ENCODE peak calls at places on chromosome 11, in nine cellular contexts. One of them, this sample, is unnamed. For H3K36me3, the result is how much of the 10 kb centered on the place peaks cover.

GRCh38 chr11:57321388-57321995 is 3.3 kb downstream of the TNKS1BP1 start:
- DNase-seq in HepG2: no peak
- DNase-seq in mesenchymal stem cell: no peak
- DNase-seq in neuronal stem cell: no peak
- DNase-seq in K562: no peak
- DNase-seq in HCT116: no peak
- DNase-seq in IMR-90: no peak
- DNase-seq in PC-9: peak
- DNase-seq in SK-N-SH: no peak
- DNase-seq in this sample: no peak

GRCh38 chr11:67031791-67032561 is 9.0 kb downstream of the SYT12 start:
- DNase-seq in mesenchymal stem cell: peak
- DNase-seq in SK-N-SH: no peak
- DNase-seq in IMR-90: peak
- DNase-seq in HCT116: no peak
- DNase-seq in PC-9: peak
- DNase-seq in neuronal stem cell: no peak
- DNase-seq in K562: no peak
- DNase-seq in HepG2: no peak
- DNase-seq in this sample: no peak

GRCh38 chr11:30091728-30092127 is 74.9 kb upstream of the KCNA4 start:
- DNase-seq in SK-N-SH: no peak
- DNase-seq in K562: no peak
- DNase-seq in PC-9: no peak
- DNase-seq in mesenchymal stem cell: no peak
- DNase-seq in HepG2: no peak
- DNase-seq in neuronal stem cell: no peak
- DNase-seq in IMR-90: no peak
- DNase-seq in HCT116: no peak
- DNase-seq in this sample: no peak

GRCh38 chr11:85137597-85137996 is 489.5 kb downstream of the DLG2 start:
- DNase-seq in IMR-90: no peak
- DNase-seq in neuronal stem cell: no peak
- DNase-seq in SK-N-SH: no peak
- DNase-seq in mesenchymal stem cell: no peak
- DNase-seq in HepG2: no peak
- DNase-seq in PC-9: no peak
- DNase-seq in HCT116: no peak
- DNase-seq in K562: no peak
- DNase-seq in this sample: no peak

GRCh38 chr11:109986488-109986887 is 106.7 kb upstream of the ZC3H12C start:
- DNase-seq in HCT116: no peak
- DNase-seq in PC-9: no peak
- DNase-seq in mesenchymal stem cell: no peak
- DNase-seq in neuronal stem cell: no peak
- DNase-seq in HepG2: no peak
- DNase-seq in SK-N-SH: no peak
- DNase-seq in K562: no peak
- DNase-seq in IMR-90: no peak
- DNase-seq in this sample: no peak

GRCh38 chr11:130452941-130453340 is 4.5 kb downstream of the ADAMTS15 start:
- DNase-seq in mesenchymal stem cell: no peak
- DNase-seq in PC-9: no peak
- DNase-seq in neuronal stem cell: no peak
- DNase-seq in HCT116: no peak
- DNase-seq in IMR-90: no peak
- DNase-seq in HepG2: no peak
- DNase-seq in SK-N-SH: no peak
- DNase-seq in K562: no peak
- DNase-seq in this sample: peak

GRCh38 chr11:102347526-102348331 is 715 bp downstream of the BIRC2 start:
- DNase-seq in HepG2: peak
- DNase-seq in IMR-90: peak
- DNase-seq in SK-N-SH: peak
- DNase-seq in neuronal stem cell: peak
- DNase-seq in mesenchymal stem cell: peak
- DNase-seq in HCT116: no peak
- DNase-seq in PC-9: peak
- DNase-seq in K562: peak
- DNase-seq in this sample: peak

GRCh38 chr11:10087186-10087585 is 206.8 kb downstream of the SBF2 start:
- DNase-seq in IMR-90: no peak
- DNase-seq in PC-9: no peak
- DNase-seq in mesenchymal stem cell: peak
- DNase-seq in SK-N-SH: no peak
- DNase-seq in HCT116: no peak
- DNase-seq in K562: no peak
- DNase-seq in neuronal stem cell: no peak
- DNase-seq in HepG2: no peak
- DNase-seq in this sample: no peak

GRCh38 chr11:19918302-19919049 is 205.8 kb downstream of the NAV2 start:
- DNase-seq in mesenchymal stem cell: no peak
- DNase-seq in K562: no peak
- DNase-seq in HepG2: no peak
- DNase-seq in IMR-90: no peak
- DNase-seq in PC-9: no peak
- DNase-seq in neuronal stem cell: no peak
- DNase-seq in HCT116: no peak
- DNase-seq in SK-N-SH: no peak
- DNase-seq in this sample: no peak

GRCh38 chr11:67320691-67321090 is 17.4 kb downstream of the SSH3 start:
- DNase-seq in K562: no peak
- DNase-seq in HepG2: no peak
- DNase-seq in neuronal stem cell: no peak
- DNase-seq in IMR-90: no peak
- DNase-seq in mesenchymal stem cell: no peak
- DNase-seq in PC-9: no peak
- DNase-seq in SK-N-SH: no peak
- DNase-seq in HCT116: no peak
- DNase-seq in this sample: no peak

GRCh38 chr11:81644239-81644840 is 1089.3 kb downstream of the FAM181B start:
- DNase-seq in HepG2: peak
- DNase-seq in mesenchymal stem cell: peak
- DNase-seq in PC-9: peak
- DNase-seq in HCT116: peak
- DNase-seq in SK-N-SH: peak
- DNase-seq in neuronal stem cell: peak
- DNase-seq in IMR-90: peak
- DNase-seq in K562: peak
- DNase-seq in this sample: peak

GRCh38 chr11:74004694-74005615 is 3.9 kb downstream of the UCP3 start:
- DNase-seq in neuronal stem cell: no peak
- DNase-seq in PC-9: no peak
- DNase-seq in SK-N-SH: no peak
- DNase-seq in mesenchymal stem cell: no peak
- DNase-seq in IMR-90: no peak
- DNase-seq in K562: peak
- DNase-seq in HepG2: no peak
- DNase-seq in HCT116: no peak
- DNase-seq in this sample: no peak

DNA sequence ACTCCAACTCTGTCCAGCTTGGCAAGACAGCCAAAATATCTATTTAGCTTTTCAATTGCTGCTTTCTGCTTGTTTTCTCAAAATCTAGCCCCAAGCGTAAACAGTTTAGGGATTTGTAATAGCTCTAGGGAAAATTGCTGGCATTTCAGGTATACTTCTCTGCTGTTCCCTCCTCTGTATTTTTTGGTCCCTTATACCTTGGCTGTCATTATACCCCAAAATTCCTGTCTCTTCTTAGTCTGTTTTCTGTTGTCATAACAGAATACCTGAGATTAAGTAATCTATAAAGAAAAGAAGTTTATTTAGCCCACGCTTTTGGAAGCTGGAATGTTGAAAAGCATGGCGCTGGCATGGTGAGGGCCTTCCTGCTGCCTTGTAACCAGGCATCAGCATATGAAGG is 23.5 kb downstream of the MCAM start:
- DNase-seq in K562: no peak
- DNase-seq in mesenchymal stem cell: no peak
- DNase-seq in HCT116: no peak
- DNase-seq in HepG2: no peak
- DNase-seq in IMR-90: no peak
- DNase-seq in SK-N-SH: no peak
- DNase-seq in PC-9: no peak
- DNase-seq in neuronal stem cell: no peak
- DNase-seq in this sample: no peak
- H3K36me3 ChIP-seq in K562: under half
- H3K36me3 ChIP-seq in mesenchymal stem cell: half or more
- H3K36me3 ChIP-seq in HCT116: under half
- H3K36me3 ChIP-seq in HepG2: under half
- H3K36me3 ChIP-seq in IMR-90: under half
- H3K36me3 ChIP-seq in SK-N-SH: under half
- H3K36me3 ChIP-seq in PC-9: under half
- H3K36me3 ChIP-seq in neuronal stem cell: under half
- H3K36me3 ChIP-seq in this sample: under half

GRCh38 chr11:28625532-28625931 is 517.3 kb downstream of the METTL15 start:
- DNase-seq in neuronal stem cell: no peak
- DNase-seq in HCT116: no peak
- DNase-seq in IMR-90: no peak
- DNase-seq in mesenchymal stem cell: no peak
- DNase-seq in SK-N-SH: no peak
- DNase-seq in HepG2: no peak
- DNase-seq in PC-9: no peak
- DNase-seq in K562: no peak
- DNase-seq in this sample: no peak

GRCh38 chr11:28627690-28628255 is 519.6 kb downstream of the METTL15 start:
- DNase-seq in PC-9: no peak
- DNase-seq in mesenchymal stem cell: no peak
- DNase-seq in SK-N-SH: no peak
- DNase-seq in HCT116: no peak
- DNase-seq in neuronal stem cell: peak
- DNase-seq in HepG2: no peak
- DNase-seq in IMR-90: no peak
- DNase-seq in K562: no peak
- DNase-seq in this sample: peak

GRCh38 chr11:28632338-28632737 is 524.1 kb downstream of the METTL15 start:
- DNase-seq in HCT116: no peak
- DNase-seq in K562: no peak
- DNase-seq in IMR-90: peak
- DNase-seq in SK-N-SH: no peak
- DNase-seq in mesenchymal stem cell: no peak
- DNase-seq in neuronal stem cell: no peak
- DNase-seq in PC-9: no peak
- DNase-seq in HepG2: no peak
- DNase-seq in this sample: no peak

GRCh38 chr11:28628412-28628811 is 520.2 kb downstream of the METTL15 start:
- DNase-seq in SK-N-SH: no peak
- DNase-seq in IMR-90: no peak
- DNase-seq in mesenchymal stem cell: no peak
- DNase-seq in neuronal stem cell: peak
- DNase-seq in K562: no peak
- DNase-seq in HepG2: no peak
- DNase-seq in HCT116: no peak
- DNase-seq in PC-9: no peak
- DNase-seq in this sample: no peak

DNA sequence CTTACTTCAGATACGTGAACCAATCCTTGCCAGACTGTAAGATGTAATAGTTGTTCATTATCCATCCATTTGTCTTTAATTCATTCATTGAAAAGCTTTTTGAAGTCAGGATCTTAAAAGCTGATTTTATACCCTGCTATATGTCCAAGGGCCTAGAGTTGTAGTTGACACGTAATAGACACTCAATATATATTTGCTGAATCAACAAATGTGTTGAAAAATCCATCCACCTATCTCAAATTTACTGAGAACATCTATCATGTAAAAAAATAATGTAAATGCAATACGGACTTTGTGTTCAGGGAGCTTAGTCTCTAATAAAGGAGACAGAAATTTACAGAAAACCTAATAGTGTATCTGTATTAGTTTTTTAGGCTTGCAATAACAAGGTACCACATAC is 521.0 kb downstream of the METTL15 start:
- DNase-seq in neuronal stem cell: no peak
- DNase-seq in HCT116: no peak
- DNase-seq in SK-N-SH: no peak
- DNase-seq in IMR-90: no peak
- DNase-seq in K562: no peak
- DNase-seq in PC-9: no peak
- DNase-seq in mesenchymal stem cell: no peak
- DNase-seq in HepG2: no peak
- DNase-seq in this sample: no peak
- H3K4me2 ChIP-seq in neuronal stem cell: no peak
- H3K4me2 ChIP-seq in HCT116: no peak
- H3K4me2 ChIP-seq in SK-N-SH: no peak
- H3K4me2 ChIP-seq in IMR-90: no peak
- H3K4me2 ChIP-seq in K562: no peak
- H3K4me2 ChIP-seq in PC-9: no peak
- H3K4me2 ChIP-seq in mesenchymal stem cell: no peak
- H3K4me2 ChIP-seq in HepG2: no peak
- H3K4me2 ChIP-seq in this sample: no peak

GRCh38 chr11:72701466-72701865 is 27.2 kb upstream of the PDE2A start:
- DNase-seq in HepG2: no peak
- DNase-seq in mesenchymal stem cell: no peak
- DNase-seq in K562: no peak
- DNase-seq in SK-N-SH: no peak
- DNase-seq in HCT116: no peak
- DNase-seq in neuronal stem cell: no peak
- DNase-seq in PC-9: no peak
- DNase-seq in IMR-90: no peak
- DNase-seq in this sample: no peak

GRCh38 chr11:72696866-72697428 is 22.7 kb upstream of the PDE2A start:
- DNase-seq in mesenchymal stem cell: no peak
- DNase-seq in HepG2: no peak
- DNase-seq in neuronal stem cell: no peak
- DNase-seq in SK-N-SH: no peak
- DNase-seq in K562: peak
- DNase-seq in IMR-90: no peak
- DNase-seq in PC-9: no peak
- DNase-seq in HCT116: no peak
- DNase-seq in this sample: peak

GRCh38 chr11:72700026-72700610 is 25.9 kb upstream of the PDE2A start:
- DNase-seq in K562: no peak
- DNase-seq in HepG2: no peak
- DNase-seq in SK-N-SH: no peak
- DNase-seq in IMR-90: peak
- DNase-seq in HCT116: no peak
- DNase-seq in neuronal stem cell: no peak
- DNase-seq in PC-9: no peak
- DNase-seq in mesenchymal stem cell: peak
- DNase-seq in this sample: peak

GRCh38 chr11:72695354-72695753 is 21.1 kb upstream of the PDE2A start:
- DNase-seq in HCT116: no peak
- DNase-seq in mesenchymal stem cell: no peak
- DNase-seq in HepG2: no peak
- DNase-seq in K562: no peak
- DNase-seq in SK-N-SH: no peak
- DNase-seq in PC-9: no peak
- DNase-seq in IMR-90: no peak
- DNase-seq in neuronal stem cell: no peak
- DNase-seq in this sample: no peak

GRCh38 chr11:72697814-72698213 is 23.6 kb upstream of the PDE2A start:
- DNase-seq in PC-9: no peak
- DNase-seq in SK-N-SH: no peak
- DNase-seq in IMR-90: no peak
- DNase-seq in neuronal stem cell: no peak
- DNase-seq in HepG2: no peak
- DNase-seq in HCT116: no peak
- DNase-seq in K562: no peak
- DNase-seq in mesenchymal stem cell: no peak
- DNase-seq in this sample: no peak
- H3K36me3 ChIP-seq in PC-9: under half
- H3K36me3 ChIP-seq in SK-N-SH: half or more
- H3K36me3 ChIP-seq in IMR-90: half or more
- H3K36me3 ChIP-seq in neuronal stem cell: under half
- H3K36me3 ChIP-seq in HepG2: half or more
- H3K36me3 ChIP-seq in HCT116: under half
- H3K36me3 ChIP-seq in K562: half or more
- H3K36me3 ChIP-seq in mesenchymal stem cell: half or more
- H3K36me3 ChIP-seq in this sample: under half

GRCh38 chr11:124717421-124717785 is 22.3 kb upstream of the NRGN start:
- DNase-seq in HCT116: no peak
- DNase-seq in PC-9: no peak
- DNase-seq in IMR-90: peak
- DNase-seq in HepG2: no peak
- DNase-seq in SK-N-SH: no peak
- DNase-seq in neuronal stem cell: no peak
- DNase-seq in K562: no peak
- DNase-seq in mesenchymal stem cell: peak
- DNase-seq in this sample: no peak
- H3K4me2 ChIP-seq in HCT116: no peak
- H3K4me2 ChIP-seq in PC-9: no peak
- H3K4me2 ChIP-seq in IMR-90: peak
- H3K4me2 ChIP-seq in HepG2: peak
- H3K4me2 ChIP-seq in SK-N-SH: peak
- H3K4me2 ChIP-seq in neuronal stem cell: no peak
- H3K4me2 ChIP-seq in K562: no peak
- H3K4me2 ChIP-seq in mesenchymal stem cell: no peak
- H3K4me2 ChIP-seq in this sample: peak